ENCODE peak calls at places on chromosome 2, in six cellular contexts. One of them, this sample, is unnamed.

GRCh38 chr2:157722580-157723234 is 94.0 kb upstream of the ACVR1C start:
- DNase-seq in stimulated activated CD4-positive, alpha-beta T cell treated with anti-CD3 and anti-CD28 coated beads, Interleukin-4, amount 100 ng/mL, for 48 hours: no peak
- DNase-seq in naive thymus-derived CD4-positive, alpha-beta T cell: peak; percentile 7
- DNase-seq in testis: no peak
- DNase-seq in Calu3: no peak
- DNase-seq in activated naive CD4-positive, alpha-beta T cell treated with anti-CD3 and anti-CD28 coated beads, Interleukin-2, amount 10 ng/mL, durations not matched to agents 7 days and 5 days: no peak
- DNase-seq in this sample: no peak

GRCh38 chr2:115542331-115542730 is 1099.9 kb downstream of the DPP10 start:
- DNase-seq in stimulated activated CD4-positive, alpha-beta T cell treated with anti-CD3 and anti-CD28 coated beads, Interleukin-4, amount 100 ng/mL, for 48 hours: no peak
- DNase-seq in naive thymus-derived CD4-positive, alpha-beta T cell: no peak
- DNase-seq in testis: no peak
- DNase-seq in Calu3: no peak
- DNase-seq in activated naive CD4-positive, alpha-beta T cell treated with anti-CD3 and anti-CD28 coated beads, Interleukin-2, amount 10 ng/mL, durations not matched to agents 7 days and 5 days: no peak
- DNase-seq in this sample: no peak

GRCh38 chr2:19356545-19357382 is 1.7 kb downstream of the OSR1 start:
- DNase-seq in stimulated activated CD4-positive, alpha-beta T cell treated with anti-CD3 and anti-CD28 coated beads, Interleukin-4, amount 100 ng/mL, for 48 hours: no peak
- DNase-seq in naive thymus-derived CD4-positive, alpha-beta T cell: no peak
- DNase-seq in testis: no peak
- DNase-seq in Calu3: no peak
- DNase-seq in activated naive CD4-positive, alpha-beta T cell treated with anti-CD3 and anti-CD28 coated beads, Interleukin-2, amount 10 ng/mL, durations not matched to agents 7 days and 5 days: no peak
- DNase-seq in this sample: no peak

GRCh38 chr2:239578381-239578780 is 177.6 kb upstream of the HDAC4 start:
- DNase-seq in stimulated activated CD4-positive, alpha-beta T cell treated with anti-CD3 and anti-CD28 coated beads, Interleukin-4, amount 100 ng/mL, for 48 hours: no peak
- DNase-seq in naive thymus-derived CD4-positive, alpha-beta T cell: no peak
- DNase-seq in testis: no peak
- DNase-seq in Calu3: no peak
- DNase-seq in activated naive CD4-positive, alpha-beta T cell treated with anti-CD3 and anti-CD28 coated beads, Interleukin-2, amount 10 ng/mL, durations not matched to agents 7 days and 5 days: no peak
- DNase-seq in this sample: no peak

GRCh38 chr2:226483143-226483542 is 316.5 kb downstream of the IRS1 start:
- DNase-seq in stimulated activated CD4-positive, alpha-beta T cell treated with anti-CD3 and anti-CD28 coated beads, Interleukin-4, amount 100 ng/mL, for 48 hours: no peak
- DNase-seq in naive thymus-derived CD4-positive, alpha-beta T cell: no peak
- DNase-seq in testis: no peak
- DNase-seq in Calu3: no peak
- DNase-seq in activated naive CD4-positive, alpha-beta T cell treated with anti-CD3 and anti-CD28 coated beads, Interleukin-2, amount 10 ng/mL, durations not matched to agents 7 days and 5 days: no peak
- DNase-seq in this sample: no peak

GRCh38 chr2:160464996-160465395 is 28.6 kb downstream of the RBMS1 start:
- DNase-seq in stimulated activated CD4-positive, alpha-beta T cell treated with anti-CD3 and anti-CD28 coated beads, Interleukin-4, amount 100 ng/mL, for 48 hours: no peak
- DNase-seq in naive thymus-derived CD4-positive, alpha-beta T cell: no peak
- DNase-seq in testis: no peak
- DNase-seq in Calu3: no peak
- DNase-seq in activated naive CD4-positive, alpha-beta T cell treated with anti-CD3 and anti-CD28 coated beads, Interleukin-2, amount 10 ng/mL, durations not matched to agents 7 days and 5 days: no peak
- DNase-seq in this sample: no peak

GRCh38 chr2:108449410-108450200 is 599 bp downstream of the GCC2 start:
- DNase-seq in stimulated activated CD4-positive, alpha-beta T cell treated with anti-CD3 and anti-CD28 coated beads, Interleukin-4, amount 100 ng/mL, for 48 hours: no peak
- DNase-seq in naive thymus-derived CD4-positive, alpha-beta T cell: peak; percentile 61
- DNase-seq in testis: peak; percentile 26
- DNase-seq in Calu3: peak; percentile 3
- DNase-seq in activated naive CD4-positive, alpha-beta T cell treated with anti-CD3 and anti-CD28 coated beads, Interleukin-2, amount 10 ng/mL, durations not matched to agents 7 days and 5 days: peak; percentile 68
- DNase-seq in this sample: peak; percentile 30

GRCh38 chr2:210663574-210663973 is 107.2 kb downstream of the CPS1 start:
- DNase-seq in stimulated activated CD4-positive, alpha-beta T cell treated with anti-CD3 and anti-CD28 coated beads, Interleukin-4, amount 100 ng/mL, for 48 hours: no peak
- DNase-seq in naive thymus-derived CD4-positive, alpha-beta T cell: no peak
- DNase-seq in testis: peak; percentile 28
- DNase-seq in Calu3: peak; percentile 21
- DNase-seq in activated naive CD4-positive, alpha-beta T cell treated with anti-CD3 and anti-CD28 coated beads, Interleukin-2, amount 10 ng/mL, durations not matched to agents 7 days and 5 days: no peak
- DNase-seq in this sample: no peak

GRCh38 chr2:36892805-36893204 is 73.5 kb downstream of the STRN start:
- DNase-seq in stimulated activated CD4-positive, alpha-beta T cell treated with anti-CD3 and anti-CD28 coated beads, Interleukin-4, amount 100 ng/mL, for 48 hours: no peak
- DNase-seq in naive thymus-derived CD4-positive, alpha-beta T cell: no peak
- DNase-seq in testis: no peak
- DNase-seq in Calu3: no peak
- DNase-seq in activated naive CD4-positive, alpha-beta T cell treated with anti-CD3 and anti-CD28 coated beads, Interleukin-2, amount 10 ng/mL, durations not matched to agents 7 days and 5 days: no peak
- DNase-seq in this sample: no peak

GRCh38 chr2:69830045-69830905 is 815 bp downstream of the GMCL1 start:
- DNase-seq in stimulated activated CD4-positive, alpha-beta T cell treated with anti-CD3 and anti-CD28 coated beads, Interleukin-4, amount 100 ng/mL, for 48 hours: peak; percentile 22
- DNase-seq in naive thymus-derived CD4-positive, alpha-beta T cell: peak; percentile 57
- DNase-seq in testis: peak; percentile 46
- DNase-seq in Calu3: peak; percentile 42
- DNase-seq in activated naive CD4-positive, alpha-beta T cell treated with anti-CD3 and anti-CD28 coated beads, Interleukin-2, amount 10 ng/mL, durations not matched to agents 7 days and 5 days: peak; percentile 69
- DNase-seq in this sample: peak; percentile 26

GRCh38 chr2:127154396-127154795 is 47.4 kb upstream of the BIN1 start:
- DNase-seq in stimulated activated CD4-positive, alpha-beta T cell treated with anti-CD3 and anti-CD28 coated beads, Interleukin-4, amount 100 ng/mL, for 48 hours: no peak
- DNase-seq in naive thymus-derived CD4-positive, alpha-beta T cell: no peak
- DNase-seq in testis: no peak
- DNase-seq in Calu3: no peak
- DNase-seq in activated naive CD4-positive, alpha-beta T cell treated with anti-CD3 and anti-CD28 coated beads, Interleukin-2, amount 10 ng/mL, durations not matched to agents 7 days and 5 days: no peak
- DNase-seq in this sample: no peak

GRCh38 chr2:101328474-101329007 is 20.0 kb upstream of the RNF149 start:
- DNase-seq in stimulated activated CD4-positive, alpha-beta T cell treated with anti-CD3 and anti-CD28 coated beads, Interleukin-4, amount 100 ng/mL, for 48 hours: no peak
- DNase-seq in naive thymus-derived CD4-positive, alpha-beta T cell: peak; percentile 82
- DNase-seq in testis: no peak
- DNase-seq in Calu3: no peak
- DNase-seq in activated naive CD4-positive, alpha-beta T cell treated with anti-CD3 and anti-CD28 coated beads, Interleukin-2, amount 10 ng/mL, durations not matched to agents 7 days and 5 days: peak; percentile 59
- DNase-seq in this sample: peak; percentile 94

GRCh38 chr2:126781806-126782205 is 116.9 kb upstream of the TEX51 start:
- DNase-seq in stimulated activated CD4-positive, alpha-beta T cell treated with anti-CD3 and anti-CD28 coated beads, Interleukin-4, amount 100 ng/mL, for 48 hours: no peak
- DNase-seq in naive thymus-derived CD4-positive, alpha-beta T cell: no peak
- DNase-seq in testis: no peak
- DNase-seq in Calu3: no peak
- DNase-seq in activated naive CD4-positive, alpha-beta T cell treated with anti-CD3 and anti-CD28 coated beads, Interleukin-2, amount 10 ng/mL, durations not matched to agents 7 days and 5 days: no peak
- DNase-seq in this sample: no peak

GRCh38 chr2:167294031-167294774 is 405.9 kb downstream of the XIRP2 start:
- DNase-seq in stimulated activated CD4-positive, alpha-beta T cell treated with anti-CD3 and anti-CD28 coated beads, Interleukin-4, amount 100 ng/mL, for 48 hours: no peak
- DNase-seq in naive thymus-derived CD4-positive, alpha-beta T cell: peak; percentile 3
- DNase-seq in testis: peak; percentile 23
- DNase-seq in Calu3: peak; percentile 49
- DNase-seq in activated naive CD4-positive, alpha-beta T cell treated with anti-CD3 and anti-CD28 coated beads, Interleukin-2, amount 10 ng/mL, durations not matched to agents 7 days and 5 days: peak; percentile 21
- DNase-seq in this sample: no peak

GRCh38 chr2:212294816-212295215 is 243.8 kb downstream of the ERBB4 start:
- DNase-seq in stimulated activated CD4-positive, alpha-beta T cell treated with anti-CD3 and anti-CD28 coated beads, Interleukin-4, amount 100 ng/mL, for 48 hours: no peak
- DNase-seq in naive thymus-derived CD4-positive, alpha-beta T cell: no peak
- DNase-seq in testis: no peak
- DNase-seq in Calu3: no peak
- DNase-seq in activated naive CD4-positive, alpha-beta T cell treated with anti-CD3 and anti-CD28 coated beads, Interleukin-2, amount 10 ng/mL, durations not matched to agents 7 days and 5 days: no peak
- DNase-seq in this sample: no peak

GRCh38 chr2:149703281-149703680 is 115.7 kb upstream of the MMADHC start:
- DNase-seq in stimulated activated CD4-positive, alpha-beta T cell treated with anti-CD3 and anti-CD28 coated beads, Interleukin-4, amount 100 ng/mL, for 48 hours: no peak
- DNase-seq in naive thymus-derived CD4-positive, alpha-beta T cell: no peak
- DNase-seq in testis: no peak
- DNase-seq in Calu3: no peak
- DNase-seq in activated naive CD4-positive, alpha-beta T cell treated with anti-CD3 and anti-CD28 coated beads, Interleukin-2, amount 10 ng/mL, durations not matched to agents 7 days and 5 days: no peak
- DNase-seq in this sample: no peak

GRCh38 chr2:158969717-158970521 is 1.5 kb downstream of the TANC1 start:
- DNase-seq in stimulated activated CD4-positive, alpha-beta T cell treated with anti-CD3 and anti-CD28 coated beads, Interleukin-4, amount 100 ng/mL, for 48 hours: no peak
- DNase-seq in naive thymus-derived CD4-positive, alpha-beta T cell: no peak
- DNase-seq in testis: peak; percentile 49
- DNase-seq in Calu3: peak; percentile 50
- DNase-seq in activated naive CD4-positive, alpha-beta T cell treated with anti-CD3 and anti-CD28 coated beads, Interleukin-2, amount 10 ng/mL, durations not matched to agents 7 days and 5 days: no peak
- DNase-seq in this sample: no peak

GRCh38 chr2:42908538-42909200 is 116.3 kb upstream of the HAAO start:
- DNase-seq in stimulated activated CD4-positive, alpha-beta T cell treated with anti-CD3 and anti-CD28 coated beads, Interleukin-4, amount 100 ng/mL, for 48 hours: no peak
- DNase-seq in naive thymus-derived CD4-positive, alpha-beta T cell: no peak
- DNase-seq in testis: no peak
- DNase-seq in Calu3: no peak
- DNase-seq in activated naive CD4-positive, alpha-beta T cell treated with anti-CD3 and anti-CD28 coated beads, Interleukin-2, amount 10 ng/mL, durations not matched to agents 7 days and 5 days: no peak
- DNase-seq in this sample: no peak

GRCh38 chr2:235230809-235231601 is 262.8 kb upstream of the AGAP1 start:
- DNase-seq in stimulated activated CD4-positive, alpha-beta T cell treated with anti-CD3 and anti-CD28 coated beads, Interleukin-4, amount 100 ng/mL, for 48 hours: no peak
- DNase-seq in naive thymus-derived CD4-positive, alpha-beta T cell: no peak
- DNase-seq in testis: no peak
- DNase-seq in Calu3: peak; percentile 21
- DNase-seq in activated naive CD4-positive, alpha-beta T cell treated with anti-CD3 and anti-CD28 coated beads, Interleukin-2, amount 10 ng/mL, durations not matched to agents 7 days and 5 days: no peak
- DNase-seq in this sample: no peak

GRCh38 chr2:237604960-237605359 is 14.4 kb upstream of the RAB17 start:
- DNase-seq in stimulated activated CD4-positive, alpha-beta T cell treated with anti-CD3 and anti-CD28 coated beads, Interleukin-4, amount 100 ng/mL, for 48 hours: no peak
- DNase-seq in naive thymus-derived CD4-positive, alpha-beta T cell: no peak
- DNase-seq in testis: no peak
- DNase-seq in Calu3: peak; percentile 16
- DNase-seq in activated naive CD4-positive, alpha-beta T cell treated with anti-CD3 and anti-CD28 coated beads, Interleukin-2, amount 10 ng/mL, durations not matched to agents 7 days and 5 days: no peak
- DNase-seq in this sample: no peak

GRCh38 chr2:73228631-73229030 is 4.4 kb downstream of the PRADC1 start:
- DNase-seq in stimulated activated CD4-positive, alpha-beta T cell treated with anti-CD3 and anti-CD28 coated beads, Interleukin-4, amount 100 ng/mL, for 48 hours: no peak
- DNase-seq in naive thymus-derived CD4-positive, alpha-beta T cell: no peak
- DNase-seq in testis: no peak
- DNase-seq in Calu3: no peak
- DNase-seq in activated naive CD4-positive, alpha-beta T cell treated with anti-CD3 and anti-CD28 coated beads, Interleukin-2, amount 10 ng/mL, durations not matched to agents 7 days and 5 days: no peak
- DNase-seq in this sample: no peak

GRCh38 chr2:173397539-173397938 is 42.9 kb downstream of the CDCA7 start:
- DNase-seq in stimulated activated CD4-positive, alpha-beta T cell treated with anti-CD3 and anti-CD28 coated beads, Interleukin-4, amount 100 ng/mL, for 48 hours: no peak
- DNase-seq in naive thymus-derived CD4-positive, alpha-beta T cell: no peak
- DNase-seq in testis: no peak
- DNase-seq in Calu3: no peak
- DNase-seq in activated naive CD4-positive, alpha-beta T cell treated with anti-CD3 and anti-CD28 coated beads, Interleukin-2, amount 10 ng/mL, durations not matched to agents 7 days and 5 days: no peak
- DNase-seq in this sample: no peak

GRCh38 chr2:55140316-55141219 is 90.3 kb upstream of the RTN4 start:
- DNase-seq in stimulated activated CD4-positive, alpha-beta T cell treated with anti-CD3 and anti-CD28 coated beads, Interleukin-4, amount 100 ng/mL, for 48 hours: no peak
- DNase-seq in naive thymus-derived CD4-positive, alpha-beta T cell: no peak
- DNase-seq in testis: no peak
- DNase-seq in Calu3: no peak
- DNase-seq in activated naive CD4-positive, alpha-beta T cell treated with anti-CD3 and anti-CD28 coated beads, Interleukin-2, amount 10 ng/mL, durations not matched to agents 7 days and 5 days: no peak
- DNase-seq in this sample: peak; percentile 78

GRCh38 chr2:86017901-86018896 is 87.5 kb downstream of the POLR1A start:
- DNase-seq in stimulated activated CD4-positive, alpha-beta T cell treated with anti-CD3 and anti-CD28 coated beads, Interleukin-4, amount 100 ng/mL, for 48 hours: no peak
- DNase-seq in naive thymus-derived CD4-positive, alpha-beta T cell: no peak
- DNase-seq in testis: no peak
- DNase-seq in Calu3: peak; percentile 71
- DNase-seq in activated naive CD4-positive, alpha-beta T cell treated with anti-CD3 and anti-CD28 coated beads, Interleukin-2, amount 10 ng/mL, durations not matched to agents 7 days and 5 days: peak; percentile 8
- DNase-seq in this sample: no peak

GRCh38 chr2:153891061-153891460 is 19.3 kb downstream of the GALNT13 start:
- DNase-seq in stimulated activated CD4-positive, alpha-beta T cell treated with anti-CD3 and anti-CD28 coated beads, Interleukin-4, amount 100 ng/mL, for 48 hours: no peak
- DNase-seq in naive thymus-derived CD4-positive, alpha-beta T cell: no peak
- DNase-seq in testis: no peak
- DNase-seq in Calu3: no peak
- DNase-seq in activated naive CD4-positive, alpha-beta T cell treated with anti-CD3 and anti-CD28 coated beads, Interleukin-2, amount 10 ng/mL, durations not matched to agents 7 days and 5 days: no peak
- DNase-seq in this sample: no peak

GRCh38 chr2:26581266-26581990 is 59.7 kb downstream of the CIB4 start:
- DNase-seq in stimulated activated CD4-positive, alpha-beta T cell treated with anti-CD3 and anti-CD28 coated beads, Interleukin-4, amount 100 ng/mL, for 48 hours: no peak
- DNase-seq in naive thymus-derived CD4-positive, alpha-beta T cell: no peak
- DNase-seq in testis: no peak
- DNase-seq in Calu3: no peak
- DNase-seq in activated naive CD4-positive, alpha-beta T cell treated with anti-CD3 and anti-CD28 coated beads, Interleukin-2, amount 10 ng/mL, durations not matched to agents 7 days and 5 days: no peak
- DNase-seq in this sample: no peak

GRCh38 chr2:166539340-166540162 is 45.5 kb upstream of the SCN7A start:
- DNase-seq in stimulated activated CD4-positive, alpha-beta T cell treated with anti-CD3 and anti-CD28 coated beads, Interleukin-4, amount 100 ng/mL, for 48 hours: no peak
- DNase-seq in naive thymus-derived CD4-positive, alpha-beta T cell: peak; percentile 47
- DNase-seq in testis: peak; percentile 16
- DNase-seq in Calu3: peak; percentile 61
- DNase-seq in activated naive CD4-positive, alpha-beta T cell treated with anti-CD3 and anti-CD28 coated beads, Interleukin-2, amount 10 ng/mL, durations not matched to agents 7 days and 5 days: peak; percentile 20
- DNase-seq in this sample: peak; percentile 58